ENCODE peak calls at places on chromosomes 2 and 18, in six cellular contexts. L is A549, G is AG08396, J is posterior cingulate gyrus, U is NCI-H69, X is cardiac muscle cell. M is an unnamed sample.

GRCh38 chr2:234291765-234292204 is 205.1 kb downstream of the ARL4C start:
- DNase-seq in U (peak; percentile 57), X (peak; percentile 80), J (no peak), G (peak; percentile 47), L (peak; percentile 63), M (no peak)

GRCh38 chr2:146893500-146894041 is 951.3 kb upstream of the ACVR2A start:
- DNase-seq in X (peak; percentile 59), U (no peak), J (no peak), G (no peak), L (no peak), M (no peak)

GRCh38 chr2:58039170-58039611 is 7.4 kb upstream of the VRK2 start:
- DNase-seq in X (peak; percentile 64), G (no peak), U (no peak), J (no peak), L (no peak), M (no peak)

GRCh38 chr2:61044596-61044995 is 21.1 kb upstream of the SANBR start:
- DNase-seq in U (no peak), X (peak; percentile 17), J (no peak), G (no peak), L (no peak), M (no peak)

GRCh38 chr2:61221819-61222218 is 59.8 kb downstream of the C2orf74 start:
- DNase-seq in X (no peak), L (no peak), U (no peak), G (no peak), J (no peak), M (no peak)

GRCh38 chr2:191521608-191522208 is 156.2 kb upstream of the NABP1 start:
- DNase-seq in L (peak; percentile 51), G (peak; percentile 27), X (peak; percentile 51), U (peak; percentile 1), J (no peak), M (no peak)

GRCh38 chr18:35185771-35186170 is 55.1 kb upstream of the ZNF397 start:
- DNase-seq in G (no peak), U (no peak), J (no peak), X (peak; percentile 19), L (no peak), M (no peak)

GRCh38 chr2:170554278-170554955 is 160.7 kb upstream of the SP5 start:
- DNase-seq in L (no peak), G (peak; percentile 12), U (no peak), X (peak; percentile 25), J (no peak), M (no peak)

GRCh38 chr2:161046876-161047275 is 113.4 kb upstream of the TANK start:
- DNase-seq in J (no peak), G (no peak), U (no peak), X (no peak), L (no peak), M (no peak)

GRCh38 chr2:14552286-14552685 is 80.2 kb upstream of the LRATD1 start:
- DNase-seq in U (no peak), G (no peak), J (no peak), X (no peak), L (no peak), M (no peak)

GRCh38 chr18:34223164-34223892 is 1.4 kb downstream of the NOL4 start:
- DNase-seq in L (peak; percentile 5), J (peak; percentile 33), G (peak; percentile 10), U (peak; percentile 97), X (no peak), M (peak; percentile 65)

GRCh38 chr2:2640818-2641217 is 309.7 kb upstream of the MYT1L start:
- DNase-seq in G (no peak), U (no peak), J (no peak), L (no peak), X (no peak), M (no peak)

GRCh38 chr18:7815797-7816196 is 248.7 kb downstream of the PTPRM start:
- DNase-seq in U (no peak), L (no peak), G (no peak), X (no peak), J (no peak), M (no peak)

GRCh38 chr2:25545899-25546298 is 127.5 kb downstream of the DTNB start:
- DNase-seq in L (no peak), U (no peak), X (no peak), J (no peak), G (no peak), M (no peak)

GRCh38 chr18:31219395-31219794 is 56.7 kb upstream of the DSC1 start:
- DNase-seq in L (no peak), U (no peak), J (no peak), X (no peak), G (no peak), M (no peak)

GRCh38 chr2:158505448-158505934 is 48.7 kb downstream of the PKP4 start:
- DNase-seq in X (no peak), G (no peak), U (no peak), J (no peak), L (peak; percentile 45), M (no peak)

GRCh38 chr2:197037863-197038398 is 111.4 kb upstream of the PGAP1 start:
- DNase-seq in G (no peak), X (no peak), J (no peak), U (no peak), L (peak; percentile 12), M (no peak)

M was measured in D341Med.